ENCODE peak calls at places on chromosomes 12 and 14, in seven cellular contexts. One of them, this sample, is unnamed.

GRCh38 chr12:49010092-49010668 is 8.4 kb downstream of the PRKAG1 start:
- DNase-seq in A549: no peak
- DNase-seq in NCI-H748 treated with DMSO at 0.1 percent for 48 hours: no peak
- DNase-seq in T-helper 2 cell: no peak
- DNase-seq in C1 segment of cervical spinal cord: no peak
- DNase-seq in hypothalamus: no peak
- DNase-seq in iPS-NIHi11: no peak
- DNase-seq in this sample: no peak

GRCh38 chr14:74179775-74180354 is 59.4 kb upstream of the VSX2 start:
- DNase-seq in A549: no peak
- DNase-seq in NCI-H748 treated with DMSO at 0.1 percent for 48 hours: no peak
- DNase-seq in T-helper 2 cell: no peak
- DNase-seq in C1 segment of cervical spinal cord: no peak
- DNase-seq in hypothalamus: no peak
- DNase-seq in iPS-NIHi11: no peak
- DNase-seq in this sample: no peak

GRCh38 chr12:49019435-49020317 is 1.1 kb upstream of the PRKAG1 start:
- DNase-seq in A549: peak; percentile 92
- DNase-seq in NCI-H748 treated with DMSO at 0.1 percent for 48 hours: no peak
- DNase-seq in T-helper 2 cell: no peak
- DNase-seq in C1 segment of cervical spinal cord: no peak
- DNase-seq in hypothalamus: no peak
- DNase-seq in iPS-NIHi11: peak; percentile 82
- DNase-seq in this sample: no peak

GRCh38 chr12:105574056-105574715 is 243.7 kb downstream of the C12orf75 start:
- DNase-seq in A549: no peak
- DNase-seq in NCI-H748 treated with DMSO at 0.1 percent for 48 hours: no peak
- DNase-seq in T-helper 2 cell: no peak
- DNase-seq in C1 segment of cervical spinal cord: no peak
- DNase-seq in hypothalamus: no peak
- DNase-seq in iPS-NIHi11: no peak
- DNase-seq in this sample: no peak

GRCh38 chr12:552466-552865 is 92.7 kb downstream of the B4GALNT3 start:
- DNase-seq in A549: no peak
- DNase-seq in NCI-H748 treated with DMSO at 0.1 percent for 48 hours: no peak
- DNase-seq in T-helper 2 cell: no peak
- DNase-seq in C1 segment of cervical spinal cord: no peak
- DNase-seq in hypothalamus: no peak
- DNase-seq in iPS-NIHi11: no peak
- DNase-seq in this sample: peak; percentile 25

GRCh38 chr12:49865109-49865781 is 22.3 kb upstream of the BCDIN3D start:
- DNase-seq in A549: no peak
- DNase-seq in NCI-H748 treated with DMSO at 0.1 percent for 48 hours: no peak
- DNase-seq in T-helper 2 cell: no peak
- DNase-seq in C1 segment of cervical spinal cord: no peak
- DNase-seq in hypothalamus: no peak
- DNase-seq in iPS-NIHi11: no peak
- DNase-seq in this sample: no peak

GRCh38 chr14:58327019-58327418 is 28.7 kb downstream of the ARID4A start:
- DNase-seq in A549: no peak
- DNase-seq in NCI-H748 treated with DMSO at 0.1 percent for 48 hours: no peak
- DNase-seq in T-helper 2 cell: no peak
- DNase-seq in C1 segment of cervical spinal cord: no peak
- DNase-seq in hypothalamus: no peak
- DNase-seq in iPS-NIHi11: no peak
- DNase-seq in this sample: no peak

GRCh38 chr14:105137481-105138020 is 31.0 kb downstream of the JAG2 start:
- DNase-seq in A549: no peak
- DNase-seq in NCI-H748 treated with DMSO at 0.1 percent for 48 hours: no peak
- DNase-seq in T-helper 2 cell: no peak
- DNase-seq in C1 segment of cervical spinal cord: no peak
- DNase-seq in hypothalamus: no peak
- DNase-seq in iPS-NIHi11: no peak
- DNase-seq in this sample: no peak

GRCh38 chr12:119669744-119670472 is 2.0 kb downstream of the PRKAB1 start:
- DNase-seq in A549: no peak
- DNase-seq in NCI-H748 treated with DMSO at 0.1 percent for 48 hours: no peak
- DNase-seq in T-helper 2 cell: no peak
- DNase-seq in C1 segment of cervical spinal cord: no peak
- DNase-seq in hypothalamus: no peak
- DNase-seq in iPS-NIHi11: no peak
- DNase-seq in this sample: no peak

GRCh38 chr14:72451081-72451972 is 442.6 kb downstream of the DPF3 start:
- DNase-seq in A549: no peak
- DNase-seq in NCI-H748 treated with DMSO at 0.1 percent for 48 hours: no peak
- DNase-seq in T-helper 2 cell: no peak
- DNase-seq in C1 segment of cervical spinal cord: no peak
- DNase-seq in hypothalamus: peak; percentile 6
- DNase-seq in iPS-NIHi11: no peak
- DNase-seq in this sample: no peak

GRCh38 chr14:69613312-69614073 is 2.1 kb downstream of the SUSD6 start:
- DNase-seq in A549: no peak
- DNase-seq in NCI-H748 treated with DMSO at 0.1 percent for 48 hours: no peak
- DNase-seq in T-helper 2 cell: no peak
- DNase-seq in C1 segment of cervical spinal cord: no peak
- DNase-seq in hypothalamus: no peak
- DNase-seq in iPS-NIHi11: no peak
- DNase-seq in this sample: no peak

GRCh38 chr12:72872986-72873385 is 600.8 kb downstream of the TRHDE start:
- DNase-seq in A549: no peak
- DNase-seq in NCI-H748 treated with DMSO at 0.1 percent for 48 hours: peak; percentile 28
- DNase-seq in T-helper 2 cell: no peak
- DNase-seq in C1 segment of cervical spinal cord: no peak
- DNase-seq in hypothalamus: no peak
- DNase-seq in iPS-NIHi11: no peak
- DNase-seq in this sample: no peak

GRCh38 chr12:10849425-10849878 is at the start of gene PRR4:
- DNase-seq in A549: no peak
- DNase-seq in NCI-H748 treated with DMSO at 0.1 percent for 48 hours: no peak
- DNase-seq in T-helper 2 cell: no peak
- DNase-seq in C1 segment of cervical spinal cord: no peak
- DNase-seq in hypothalamus: no peak
- DNase-seq in iPS-NIHi11: no peak
- DNase-seq in this sample: no peak

GRCh38 chr12:59717436-59717835 is 121.6 kb downstream of the SLC16A7 start:
- DNase-seq in A549: no peak
- DNase-seq in NCI-H748 treated with DMSO at 0.1 percent for 48 hours: no peak
- DNase-seq in T-helper 2 cell: no peak
- DNase-seq in C1 segment of cervical spinal cord: no peak
- DNase-seq in hypothalamus: no peak
- DNase-seq in iPS-NIHi11: no peak
- DNase-seq in this sample: no peak

GRCh38 chr12:101074940-101075680 is 134.9 kb downstream of the SLC5A8 start:
- DNase-seq in A549: no peak
- DNase-seq in NCI-H748 treated with DMSO at 0.1 percent for 48 hours: peak; percentile 9
- DNase-seq in T-helper 2 cell: no peak
- DNase-seq in C1 segment of cervical spinal cord: no peak
- DNase-seq in hypothalamus: no peak
- DNase-seq in iPS-NIHi11: no peak
- DNase-seq in this sample: no peak

GRCh38 chr12:27383429-27384260 is 51.0 kb downstream of the BMAL2 start:
- DNase-seq in A549: peak; percentile 76
- DNase-seq in NCI-H748 treated with DMSO at 0.1 percent for 48 hours: peak; percentile 5
- DNase-seq in T-helper 2 cell: peak; percentile 20
- DNase-seq in C1 segment of cervical spinal cord: peak; percentile 13
- DNase-seq in hypothalamus: peak; percentile 66
- DNase-seq in iPS-NIHi11: peak; percentile 89
- DNase-seq in this sample: peak; percentile 90

GRCh38 chr12:111448831-111449790 is 43.4 kb downstream of the SH2B3 start:
- DNase-seq in A549: no peak
- DNase-seq in NCI-H748 treated with DMSO at 0.1 percent for 48 hours: no peak
- DNase-seq in T-helper 2 cell: no peak
- DNase-seq in C1 segment of cervical spinal cord: no peak
- DNase-seq in hypothalamus: no peak
- DNase-seq in iPS-NIHi11: no peak
- DNase-seq in this sample: peak; percentile 76

GRCh38 chr12:29726741-29727348 is 56.9 kb downstream of the TMTC1 start:
- DNase-seq in A549: no peak
- DNase-seq in NCI-H748 treated with DMSO at 0.1 percent for 48 hours: no peak
- DNase-seq in T-helper 2 cell: no peak
- DNase-seq in C1 segment of cervical spinal cord: no peak
- DNase-seq in hypothalamus: no peak
- DNase-seq in iPS-NIHi11: no peak
- DNase-seq in this sample: no peak

GRCh38 chr12:75868501-75868900 is 163.1 kb downstream of the PHLDA1 start:
- DNase-seq in A549: no peak
- DNase-seq in NCI-H748 treated with DMSO at 0.1 percent for 48 hours: no peak
- DNase-seq in T-helper 2 cell: no peak
- DNase-seq in C1 segment of cervical spinal cord: no peak
- DNase-seq in hypothalamus: no peak
- DNase-seq in iPS-NIHi11: no peak
- DNase-seq in this sample: no peak

GRCh38 chr14:96105921-96106441 is 66.8 kb downstream of the C14orf132 start:
- DNase-seq in A549: no peak
- DNase-seq in NCI-H748 treated with DMSO at 0.1 percent for 48 hours: no peak
- DNase-seq in T-helper 2 cell: no peak
- DNase-seq in C1 segment of cervical spinal cord: no peak
- DNase-seq in hypothalamus: no peak
- DNase-seq in iPS-NIHi11: no peak
- DNase-seq in this sample: no peak

GRCh38 chr14:72961579-72962335 is 35.5 kb downstream of the DCAF4 start:
- DNase-seq in A549: peak; percentile 33
- DNase-seq in NCI-H748 treated with DMSO at 0.1 percent for 48 hours: no peak
- DNase-seq in T-helper 2 cell: no peak
- DNase-seq in C1 segment of cervical spinal cord: no peak
- DNase-seq in hypothalamus: no peak
- DNase-seq in iPS-NIHi11: no peak
- DNase-seq in this sample: no peak

GRCh38 chr12:2168808-2169207 is 116.0 kb downstream of the CACNA1C start:
- DNase-seq in A549: no peak
- DNase-seq in NCI-H748 treated with DMSO at 0.1 percent for 48 hours: no peak
- DNase-seq in T-helper 2 cell: no peak
- DNase-seq in C1 segment of cervical spinal cord: no peak
- DNase-seq in hypothalamus: no peak
- DNase-seq in iPS-NIHi11: no peak
- DNase-seq in this sample: no peak

GRCh38 chr12:49698619-49699545 is 8.3 kb downstream of the FMNL3 start:
- DNase-seq in A549: no peak
- DNase-seq in NCI-H748 treated with DMSO at 0.1 percent for 48 hours: no peak
- DNase-seq in T-helper 2 cell: no peak
- DNase-seq in C1 segment of cervical spinal cord: no peak
- DNase-seq in hypothalamus: no peak
- DNase-seq in iPS-NIHi11: peak; percentile 63
- DNase-seq in this sample: no peak

GRCh38 chr14:20998139-20998538 is 954 bp upstream of the SLC39A2 start:
- DNase-seq in A549: no peak
- DNase-seq in NCI-H748 treated with DMSO at 0.1 percent for 48 hours: no peak
- DNase-seq in T-helper 2 cell: no peak
- DNase-seq in C1 segment of cervical spinal cord: no peak
- DNase-seq in hypothalamus: no peak
- DNase-seq in iPS-NIHi11: no peak
- DNase-seq in this sample: no peak

GRCh38 chr12:104588048-104588942 is 131.5 kb downstream of the CHST11 start:
- DNase-seq in A549: peak; percentile 68
- DNase-seq in NCI-H748 treated with DMSO at 0.1 percent for 48 hours: no peak
- DNase-seq in T-helper 2 cell: no peak
- DNase-seq in C1 segment of cervical spinal cord: no peak
- DNase-seq in hypothalamus: no peak
- DNase-seq in iPS-NIHi11: no peak
- DNase-seq in this sample: no peak

GRCh38 chr14:100067971-100068959 is 3.0 kb downstream of the EVL start:
- DNase-seq in A549: no peak
- DNase-seq in NCI-H748 treated with DMSO at 0.1 percent for 48 hours: no peak
- DNase-seq in T-helper 2 cell: peak; percentile 61
- DNase-seq in C1 segment of cervical spinal cord: no peak
- DNase-seq in hypothalamus: no peak
- DNase-seq in iPS-NIHi11: no peak
- DNase-seq in this sample: peak; percentile 33

GRCh38 chr14:105064721-105065143 is 498 bp downstream of the GPR132 start:
- DNase-seq in A549: no peak
- DNase-seq in NCI-H748 treated with DMSO at 0.1 percent for 48 hours: no peak
- DNase-seq in T-helper 2 cell: no peak
- DNase-seq in C1 segment of cervical spinal cord: no peak
- DNase-seq in hypothalamus: no peak
- DNase-seq in iPS-NIHi11: no peak
- DNase-seq in this sample: no peak

GRCh38 chr14:82009076-82009475 is 475.4 kb upstream of the SEL1L start:
- DNase-seq in A549: no peak
- DNase-seq in NCI-H748 treated with DMSO at 0.1 percent for 48 hours: no peak
- DNase-seq in T-helper 2 cell: no peak
- DNase-seq in C1 segment of cervical spinal cord: no peak
- DNase-seq in hypothalamus: no peak
- DNase-seq in iPS-NIHi11: peak; percentile 12
- DNase-seq in this sample: peak; percentile 22

GRCh38 chr12:84624601-84625000 is 288.0 kb downstream of the SLC6A15 start:
- DNase-seq in A549: no peak
- DNase-seq in NCI-H748 treated with DMSO at 0.1 percent for 48 hours: peak; percentile 38
- DNase-seq in T-helper 2 cell: no peak
- DNase-seq in C1 segment of cervical spinal cord: no peak
- DNase-seq in hypothalamus: no peak
- DNase-seq in iPS-NIHi11: no peak
- DNase-seq in this sample: no peak

GRCh38 chr12:38384816-38385491 is 68.4 kb downstream of the ALG10B start:
- DNase-seq in A549: no peak
- DNase-seq in NCI-H748 treated with DMSO at 0.1 percent for 48 hours: no peak
- DNase-seq in T-helper 2 cell: no peak
- DNase-seq in C1 segment of cervical spinal cord: no peak
- DNase-seq in hypothalamus: no peak
- DNase-seq in iPS-NIHi11: peak; percentile 9
- DNase-seq in this sample: peak; percentile 17